ENCODE peak calls at places on chromosome 21, in four cellular contexts. One of them, this sample, is unnamed.

GRCh38 chr21:26165331-26165730 is 5.2 kb downstream of the APP start:
- DNase-seq in K562: no peak
- DNase-seq in H1: no peak
- DNase-seq in GM12878: no peak
- DNase-seq in this sample: no peak

GRCh38 chr21:35398366-35398982 is 349.4 kb upstream of the RUNX1 start:
- DNase-seq in K562: no peak
- DNase-seq in H1: no peak
- DNase-seq in GM12878: no peak
- DNase-seq in this sample: no peak

GRCh38 chr21:44082648-44083436 is 24.4 kb upstream of the PWP2 start:
- DNase-seq in K562: no peak
- DNase-seq in H1: no peak
- DNase-seq in GM12878: no peak
- DNase-seq in this sample: no peak

GRCh38 chr21:38478782-38479181 is 19.5 kb downstream of the ERG start:
- DNase-seq in K562: no peak
- DNase-seq in H1: no peak
- DNase-seq in GM12878: no peak
- DNase-seq in this sample: no peak

GRCh38 chr21:34724857-34725195 is 56.0 kb downstream of the CLIC6 start:
- DNase-seq in K562: no peak
- DNase-seq in H1: no peak
- DNase-seq in GM12878: no peak
- DNase-seq in this sample: no peak

GRCh38 chr21:38775733-38776132 is 30.0 kb upstream of the ETS2 start:
- DNase-seq in K562: no peak
- DNase-seq in H1: no peak
- DNase-seq in GM12878: no peak
- DNase-seq in this sample: no peak

GRCh38 chr21:46550511-46550941 is 54.4 kb downstream of the S100B start:
- DNase-seq in K562: no peak
- DNase-seq in H1: no peak
- DNase-seq in GM12878: no peak
- DNase-seq in this sample: no peak

GRCh38 chr21:36792505-36792967 is 93.6 kb downstream of the SIM2 start:
- DNase-seq in K562: no peak
- DNase-seq in H1: no peak
- DNase-seq in GM12878: no peak
- DNase-seq in this sample: no peak

GRCh38 chr21:43701936-43702784 is 16.8 kb upstream of the PDXK start:
- DNase-seq in K562: no peak
- DNase-seq in H1: no peak
- DNase-seq in GM12878: no peak
- DNase-seq in this sample: no peak

GRCh38 chr21:39121600-39122355 is 61.5 kb downstream of the PSMG1 start:
- DNase-seq in K562: no peak
- DNase-seq in H1: no peak
- DNase-seq in GM12878: no peak
- DNase-seq in this sample: no peak

GRCh38 chr21:38505654-38506523 is 7.6 kb upstream of the ERG start:
- DNase-seq in K562: no peak
- DNase-seq in H1: peak; percentile 33
- DNase-seq in GM12878: no peak
- DNase-seq in this sample: peak; percentile 62

GRCh38 chr21:36615274-36615964 is 83.5 kb upstream of the SIM2 start:
- DNase-seq in K562: no peak
- DNase-seq in H1: no peak
- DNase-seq in GM12878: no peak
- DNase-seq in this sample: peak; percentile 40

GRCh38 chr21:43922949-43923348 is 57.9 kb downstream of the AGPAT3 start:
- DNase-seq in K562: no peak
- DNase-seq in H1: no peak
- DNase-seq in GM12878: no peak
- DNase-seq in this sample: no peak

GRCh38 chr21:26227146-26227545 is 56.6 kb upstream of the APP start:
- DNase-seq in K562: no peak
- DNase-seq in H1: no peak
- DNase-seq in GM12878: no peak
- DNase-seq in this sample: no peak

GRCh38 chr21:35071347-35071746 is 22.2 kb upstream of the RUNX1 start:
- DNase-seq in K562: no peak
- DNase-seq in H1: no peak
- DNase-seq in GM12878: no peak
- DNase-seq in this sample: no peak

GRCh38 chr21:35139382-35139715 is 90.2 kb upstream of the RUNX1 start:
- DNase-seq in K562: no peak
- DNase-seq in H1: no peak
- DNase-seq in GM12878: no peak
- DNase-seq in this sample: no peak

GRCh38 chr21:36532769-36533467 is 53.0 kb upstream of the CLDN14 start:
- DNase-seq in K562: no peak
- DNase-seq in H1: no peak
- DNase-seq in GM12878: no peak
- DNase-seq in this sample: no peak

GRCh38 chr21:17783816-17784598 is 35.1 kb downstream of the C21orf91 start:
- DNase-seq in K562: no peak
- DNase-seq in H1: no peak
- DNase-seq in GM12878: peak; percentile 89
- DNase-seq in this sample: no peak

GRCh38 chr21:33479679-33480480 is at the start of gene TMEM50B:
- DNase-seq in K562: peak; percentile 100
- DNase-seq in H1: peak; percentile 88
- DNase-seq in GM12878: peak; percentile 79
- DNase-seq in this sample: peak; percentile 90

GRCh38 chr21:37551406-37552355 is 185.1 kb downstream of the DYRK1A start:
- DNase-seq in K562: no peak
- DNase-seq in H1: no peak
- DNase-seq in GM12878: no peak
- DNase-seq in this sample: peak; percentile 53

GRCh38 chr21:45403133-45403824 is 1.7 kb upstream of the COL18A1 start:
- DNase-seq in K562: no peak
- DNase-seq in H1: no peak
- DNase-seq in GM12878: no peak
- DNase-seq in this sample: no peak

GRCh38 chr21:45403825-45404725 is 890 bp upstream of the COL18A1 start:
- DNase-seq in K562: no peak
- DNase-seq in H1: peak; percentile 34
- DNase-seq in GM12878: no peak
- DNase-seq in this sample: no peak

GRCh38 chr21:45401916-45402900 is 2.8 kb upstream of the COL18A1 start:
- DNase-seq in K562: no peak
- DNase-seq in H1: no peak
- DNase-seq in GM12878: no peak
- DNase-seq in this sample: no peak

GRCh38 chr21:45397381-45397780 is 7.6 kb upstream of the COL18A1 start:
- DNase-seq in K562: no peak
- DNase-seq in H1: no peak
- DNase-seq in GM12878: no peak
- DNase-seq in this sample: no peak

GRCh38 chr21:45401054-45401518 is 3.9 kb upstream of the COL18A1 start:
- DNase-seq in K562: no peak
- DNase-seq in H1: no peak
- DNase-seq in GM12878: no peak
- DNase-seq in this sample: no peak
- TF ChIP-seq TAF1 in K562: no peak
- TF ChIP-seq TAF1 in H1: no peak
- TF ChIP-seq TAF1 in GM12878: no peak
- TF ChIP-seq TAF1 in this sample: no peak

GRCh38 chr21:45302082-45303061 is 14.7 kb upstream of the POFUT2 start:
- DNase-seq in K562: no peak
- DNase-seq in H1: no peak
- DNase-seq in GM12878: no peak
- DNase-seq in this sample: no peak
- TF ChIP-seq EP300 in K562: no peak
- TF ChIP-seq EP300 in H1: no peak
- TF ChIP-seq EP300 in GM12878: no peak
- TF ChIP-seq EP300 in this sample: no peak

GRCh38 chr21:21045538-21045937 is 47.3 kb downstream of the NCAM2 start:
- DNase-seq in K562: no peak
- DNase-seq in H1: no peak
- DNase-seq in GM12878: no peak
- DNase-seq in this sample: no peak
- TF ChIP-seq ZNF274 in K562: no peak
- TF ChIP-seq ZNF274 in H1: no peak
- TF ChIP-seq ZNF274 in GM12878: no peak
- TF ChIP-seq ZNF274 in this sample: no peak

GRCh38 chr21:42672699-42673458 is 19.5 kb downstream of the PDE9A start:
- DNase-seq in K562: no peak
- DNase-seq in H1: no peak
- DNase-seq in GM12878: no peak
- DNase-seq in this sample: no peak

GRCh38 chr21:42669069-42669468 is 15.6 kb downstream of the PDE9A start:
- DNase-seq in K562: no peak
- DNase-seq in H1: no peak
- DNase-seq in GM12878: no peak
- DNase-seq in this sample: peak; percentile 29

GRCh38 chr21:42671778-42672593 is 18.6 kb downstream of the PDE9A start:
- DNase-seq in K562: no peak
- DNase-seq in H1: no peak
- DNase-seq in GM12878: no peak
- DNase-seq in this sample: peak; percentile 73

GRCh38 chr21:42670058-42670830 is 16.8 kb downstream of the PDE9A start:
- DNase-seq in K562: no peak
- DNase-seq in H1: no peak
- DNase-seq in GM12878: no peak
- DNase-seq in this sample: no peak

DNA sequence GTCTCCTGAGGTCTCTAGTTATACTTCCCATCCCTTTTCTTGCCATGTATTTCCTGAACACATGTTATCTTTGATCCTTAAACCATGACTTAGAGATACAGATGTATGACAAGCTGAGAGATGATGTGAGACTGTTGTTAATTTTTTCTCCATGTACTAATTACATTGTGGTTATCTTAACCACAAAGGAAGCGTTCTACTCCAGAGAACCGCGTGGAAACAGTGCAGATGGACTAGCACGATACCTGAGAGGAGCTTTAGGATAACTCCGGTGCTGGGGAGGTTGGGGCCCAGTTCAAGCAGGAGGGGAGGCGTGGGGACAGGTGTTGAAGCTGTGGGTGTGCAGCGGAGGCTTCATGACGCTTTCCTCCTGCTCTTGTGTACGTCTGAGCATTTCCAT is 17.5 kb downstream of the PDE9A start:
- DNase-seq in K562: no peak
- DNase-seq in H1: no peak
- DNase-seq in GM12878: no peak
- DNase-seq in this sample: no peak
- TF ChIP-seq TAF1 in K562: no peak
- TF ChIP-seq TAF1 in H1: no peak
- TF ChIP-seq TAF1 in GM12878: no peak
- TF ChIP-seq TAF1 in this sample: no peak

GRCh38 chr21:15703932-15704331 is 25.9 kb upstream of the USP25 start:
- DNase-seq in K562: no peak
- DNase-seq in H1: no peak
- DNase-seq in GM12878: no peak
- DNase-seq in this sample: no peak

GRCh38 chr21:15701845-15702244 is 27.9 kb upstream of the USP25 start:
- DNase-seq in K562: no peak
- DNase-seq in H1: no peak
- DNase-seq in GM12878: no peak
- DNase-seq in this sample: no peak

DNA sequence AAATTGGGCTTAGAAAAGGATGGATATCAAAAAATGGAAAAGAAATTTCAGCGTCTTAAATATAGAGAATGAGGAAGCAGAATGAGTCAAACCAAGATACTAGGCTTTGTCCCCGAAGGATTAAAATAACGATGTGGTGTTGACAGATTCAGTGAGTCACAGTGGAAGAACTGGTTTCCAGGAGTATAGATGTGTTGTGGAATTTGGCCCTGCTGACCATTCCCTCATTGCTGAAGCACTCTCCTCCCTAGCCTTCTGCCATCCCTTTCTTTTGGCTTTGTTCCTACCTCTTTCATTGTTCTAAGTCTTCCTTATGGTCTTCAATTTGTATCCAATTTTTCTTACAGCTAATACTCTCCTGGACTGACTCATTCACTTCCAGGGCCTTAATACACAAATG is 23.1 kb upstream of the USP25 start:
- DNase-seq in K562: no peak
- DNase-seq in H1: no peak
- DNase-seq in GM12878: no peak
- DNase-seq in this sample: no peak
- TF ChIP-seq EP300 in K562: no peak
- TF ChIP-seq EP300 in H1: no peak
- TF ChIP-seq EP300 in GM12878: no peak
- TF ChIP-seq EP300 in this sample: no peak

GRCh38 chr21:42569732-42570301 is 56.2 kb downstream of the SLC37A1 start:
- DNase-seq in K562: no peak
- DNase-seq in H1: no peak
- DNase-seq in GM12878: no peak
- DNase-seq in this sample: no peak
- TF ChIP-seq ZNF274 in K562: no peak
- TF ChIP-seq ZNF274 in H1: no peak
- TF ChIP-seq ZNF274 in GM12878: no peak
- TF ChIP-seq ZNF274 in this sample: no peak

GRCh38 chr21:29771491-29772066 is 168.2 kb downstream of the GRIK1 start:
- DNase-seq in K562: peak; percentile 19
- DNase-seq in H1: no peak
- DNase-seq in GM12878: no peak
- DNase-seq in this sample: no peak
- TF ChIP-seq TAF1 in K562: no peak
- TF ChIP-seq TAF1 in H1: no peak
- TF ChIP-seq TAF1 in GM12878: no peak
- TF ChIP-seq TAF1 in this sample: no peak

GRCh38 chr21:31772674-31773555 is 41.0 kb upstream of the SCAF4 start:
- DNase-seq in K562: no peak
- DNase-seq in H1: no peak
- DNase-seq in GM12878: peak; percentile 63
- DNase-seq in this sample: no peak
- TF ChIP-seq EP300 in K562: no peak
- TF ChIP-seq EP300 in H1: no peak
- TF ChIP-seq EP300 in GM12878: no peak
- TF ChIP-seq EP300 in this sample: no peak